ENCODE peak calls at places on chromosomes 1 and 21, in five cellular contexts. O, P, D, C and W are unnamed samples.

GRCh38 chr1:187877220-187877619 is 1048.5 kb downstream of the PLA2G4A start:
- DNase-seq in O (peak; percentile 3), P (no peak), D (no peak), C (no peak), W (no peak)

GRCh38 chr1:211920141-211920572 is 89.6 kb upstream of the LPGAT1 start:
- DNase-seq in P (peak; percentile 70), C (peak; percentile 87), D (peak; percentile 81), O (no peak), W (no peak)

GRCh38 chr1:175735144-175735543 is 8.3 kb downstream of the TNR start:
- DNase-seq in P (no peak), D (no peak), O (no peak), C (no peak), W (no peak)

GRCh38 chr1:42524330-42524729 is 61.2 kb downstream of the CCDC30 start:
- DNase-seq in P (no peak), D (no peak), C (no peak), O (no peak), W (no peak)

GRCh38 chr1:63124666-63125191 is 197.6 kb upstream of the FOXD3 start:
- DNase-seq in P (peak; percentile 33), D (peak; percentile 84), C (peak; percentile 78), O (no peak), W (no peak)

GRCh38 chr1:232416026-232416568 is 213.8 kb downstream of the SIPA1L2 start:
- DNase-seq in O (no peak), D (peak; percentile 24), P (peak; percentile 34), C (no peak), W (no peak)

GRCh38 chr21:36751383-36751782 is 52.5 kb downstream of the SIM2 start:
- DNase-seq in P (no peak), O (no peak), C (no peak), D (no peak), W (no peak)

GRCh38 chr1:167880570-167880969 is 33.4 kb downstream of the ADCY10 start:
- DNase-seq in C (no peak), P (no peak), O (no peak), D (no peak), W (peak; percentile 36)

GRCh38 chr21:26811031-26811430 is 34.2 kb downstream of the ADAMTS1 start:
- DNase-seq in P (no peak), D (peak; percentile 27), O (no peak), C (no peak), W (peak; percentile 78)

GRCh38 chr1:150574260-150575071 is 4.9 kb downstream of the MCL1 start:
- DNase-seq in D (peak; percentile 37), C (no peak), O (no peak), P (no peak), W (no peak)

GRCh38 chr21:39004776-39005605 is 178.3 kb downstream of the PSMG1 start:
- DNase-seq in C (peak; percentile 84), D (no peak), O (no peak), P (no peak), W (no peak)

GRCh38 chr1:183030053-183030452 is 6.8 kb downstream of the LAMC1 start:
- DNase-seq in P (peak; percentile 71), D (peak; percentile 76), O (no peak), C (no peak), W (peak; percentile 66)

GRCh38 chr1:94646786-94647555 is 105.4 kb upstream of the F3 start:
- DNase-seq in D (peak; percentile 46), C (no peak), P (no peak), O (no peak), W (peak; percentile 77)

GRCh38 chr1:91591175-91591968 is 90.7 kb downstream of the CDC7 start:
- DNase-seq in P (no peak), C (no peak), D (no peak), O (peak; percentile 29), W (no peak)

GRCh38 chr1:160538985-160539651 is 16.1 kb upstream of the SLAMF6 start:
- DNase-seq in C (no peak), O (no peak), P (no peak), D (no peak), W (peak; percentile 58)

GRCh38 chr1:12161662-12162458 is 4.9 kb upstream of the TNFRSF1B start:
- DNase-seq in P (peak; percentile 87), D (peak; percentile 88), O (no peak), C (peak; percentile 96), W (peak; percentile 81)

GRCh38 chr1:238466459-238466858 is 575.7 kb upstream of the ZP4 start:
- DNase-seq in C (no peak), O (no peak), D (peak; percentile 32), P (peak; percentile 3), W (no peak)

GRCh38 chr1:89022167-89022959 is at the start of gene GBP3:
- DNase-seq in D (peak; percentile 82), C (peak; percentile 76), P (peak; percentile 70), O (no peak), W (peak; percentile 64)

GRCh38 chr1:234737915-234738314 is 127.9 kb upstream of the IRF2BP2 start:
- DNase-seq in P (no peak), O (peak; percentile 76), D (no peak), C (no peak), W (no peak)

GRCh38 chr1:89820423-89821321 is at the start of gene LRRC8D:
- DNase-seq in D (peak; percentile 88), P (peak; percentile 82), O (peak; percentile 95), C (peak; percentile 85), W (peak; percentile 85)

GRCh38 chr1:75632350-75632949 is 21.5 kb upstream of the SLC44A5 start:
- DNase-seq in O (peak; percentile 60), P (peak; percentile 60), C (peak; percentile 70), D (peak; percentile 56), W (peak; percentile 72)

GRCh38 chr1:166814611-166815010 is 24.7 kb upstream of the POGK start:
- DNase-seq in P (peak; percentile 18), O (no peak), D (peak; percentile 28), C (no peak), W (peak; percentile 78)

GRCh38 chr1:174949061-174949460 is 50.7 kb upstream of the CACYBP start:
- DNase-seq in D (no peak), C (peak; percentile 55), P (no peak), O (no peak), W (no peak)

GRCh38 chr21:45299864-45300785 is 12.4 kb upstream of the POFUT2 start:
- DNase-seq in P (no peak), D (no peak), C (no peak), O (no peak), W (no peak)

GRCh38 chr1:25051504-25051903 is 121.4 kb upstream of the RUNX3 start:
- DNase-seq in O (no peak), P (no peak), C (no peak), D (no peak), W (no peak)

GRCh38 chr1:179706339-179706941 is 36.7 kb upstream of the FAM163A start:
- DNase-seq in P (peak; percentile 54), C (peak; percentile 68), O (peak; percentile 74), D (peak; percentile 70), W (peak; percentile 79)

DNA sequence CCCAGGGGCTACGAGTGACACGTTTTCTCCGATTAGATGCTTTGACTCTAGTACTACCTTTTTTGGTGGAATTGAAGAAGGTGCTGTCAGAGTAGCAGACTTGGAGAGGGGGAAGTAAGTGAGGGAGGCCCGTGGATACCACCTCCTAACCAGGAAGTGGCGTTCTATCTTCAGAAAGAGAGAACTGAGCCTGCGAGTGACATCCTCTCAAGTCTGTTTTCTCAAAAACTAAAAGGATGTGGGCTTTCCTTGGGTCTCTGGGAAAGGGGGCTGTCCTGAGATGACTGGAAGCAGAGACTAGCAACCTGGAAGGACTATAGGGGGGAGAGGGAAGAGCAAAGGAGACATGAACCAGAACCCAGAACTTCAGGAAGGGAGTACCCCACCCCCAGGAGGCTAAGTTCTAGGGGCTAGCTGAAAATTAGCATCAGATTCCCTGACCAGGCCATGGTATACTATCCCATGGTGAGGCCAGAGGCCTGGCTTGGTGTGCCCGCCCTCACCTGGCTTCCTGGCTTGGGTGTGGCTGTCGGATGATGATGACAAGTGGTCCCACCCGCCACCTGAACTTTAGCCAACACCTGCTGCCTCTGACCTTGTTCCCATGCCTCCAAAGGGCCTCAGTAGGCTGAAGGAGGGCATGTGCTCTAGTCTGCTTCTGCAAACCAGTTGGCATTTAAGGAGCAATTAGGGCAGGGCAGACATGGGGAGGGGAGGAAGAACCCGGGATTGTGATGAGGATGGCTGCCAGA is 49.1 kb downstream of the ATP2B4 start:
- DNase-seq in C (no peak), P (peak; percentile 38), O (no peak), D (no peak), W (no peak)
- H3K79me2 ChIP-seq in C (peaks cover 2% of the 10 kb centered on the region), P (peaks cover 31% of the 10 kb centered on the region), O (peaks cover 10% of the 10 kb centered on the region), D (peaks cover 95% of the 10 kb centered on the region), W (peaks cover 24% of the 10 kb centered on the region)

GRCh38 chr1:21342961-21343838 is 52.9 kb upstream of the ECE1 start:
- DNase-seq in P (no peak), C (peak; percentile 35), O (no peak), D (no peak), W (no peak)

GRCh38 chr1:21339402-21340229 is 49.4 kb upstream of the ECE1 start:
- DNase-seq in O (no peak), D (no peak), P (no peak), C (no peak), W (no peak)

GRCh38 chr1:21341022-21341421 is 50.8 kb upstream of the ECE1 start:
- DNase-seq in O (no peak), C (peak; percentile 37), D (no peak), P (peak; percentile 36), W (no peak)

GRCh38 chr1:21340230-21340564 is 49.9 kb upstream of the ECE1 start:
- DNase-seq in C (no peak), P (peak; percentile 70), D (no peak), O (no peak), W (no peak)

DNA sequence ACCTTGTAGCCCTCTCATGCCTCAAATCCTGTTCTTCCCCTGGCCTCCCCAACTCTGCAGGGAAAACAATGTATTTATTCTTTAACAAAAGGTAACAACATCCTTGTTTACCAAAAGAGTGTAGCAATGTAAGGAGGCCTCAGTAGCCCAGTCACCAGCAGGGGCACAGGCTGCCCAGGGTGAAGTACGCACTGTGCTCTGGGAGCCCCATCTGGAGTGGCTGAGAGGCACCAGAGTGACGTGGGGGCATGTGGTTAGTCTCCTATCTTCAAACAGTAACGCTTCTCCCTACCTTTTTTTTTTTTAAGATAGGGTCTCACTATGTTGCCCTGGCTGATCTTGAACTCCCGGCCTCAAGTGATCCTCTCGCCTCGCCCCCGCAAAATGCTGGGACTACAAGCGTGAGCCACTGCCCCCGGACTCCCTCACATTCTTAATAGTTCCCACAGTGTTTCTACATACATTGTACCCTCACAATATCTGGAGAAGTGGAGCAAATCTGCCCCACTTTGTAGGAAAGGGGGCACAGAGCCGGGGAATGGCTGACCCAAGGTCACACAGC is 51.3 kb upstream of the ECE1 start:
- DNase-seq in D (no peak), P (no peak), O (no peak), C (no peak), W (no peak)
- H3K79me2 ChIP-seq in D (peaks cover 79% of the 10 kb centered on the region), P (peaks cover 89% of the 10 kb centered on the region), O (peaks cover 12% of the 10 kb centered on the region), C (peaks cover 84% of the 10 kb centered on the region), W (peaks cover 8% of the 10 kb centered on the region)

GRCh38 chr21:41749286-41749685 is 17.6 kb downstream of the RIPK4 start:
- DNase-seq in P (no peak), C (no peak), D (no peak), O (no peak), W (no peak)

GRCh38 chr21:41750051-41750450 is 16.8 kb downstream of the RIPK4 start:
- DNase-seq in P (peak; percentile 50), O (peak; percentile 91), D (peak; percentile 66), C (no peak), W (no peak)

GRCh38 chr21:41745971-41746743 is 20.7 kb downstream of the RIPK4 start:
- DNase-seq in P (no peak), O (peak; percentile 47), D (no peak), C (no peak), W (no peak)

GRCh38 chr21:41746744-41747006 is 20.2 kb downstream of the RIPK4 start:
- DNase-seq in C (no peak), O (no peak), D (no peak), P (no peak), W (no peak)

GRCh38 chr21:41747943-41748738 is 18.7 kb downstream of the RIPK4 start:
- DNase-seq in O (no peak), P (no peak), D (no peak), C (no peak), W (no peak)
- H3K79me2 ChIP-seq in O (no peaks in the 10 kb centered on the region), P (peaks cover 98% of the 10 kb centered on the region), D (no peaks in the 10 kb centered on the region), C (no peaks in the 10 kb centered on the region), W (no peaks in the 10 kb centered on the region)

GRCh38 chr1:154337253-154337894 is 12.0 kb downstream of the ATP8B2 start:
- DNase-seq in C (no peak), P (no peak), D (no peak), O (no peak), W (no peak)
- H3K79me2 ChIP-seq in C (no peaks in the 10 kb centered on the region), P (no peaks in the 10 kb centered on the region), D (peaks cover 38% of the 10 kb centered on the region), O (no peaks in the 10 kb centered on the region), W (no peaks in the 10 kb centered on the region)